ENCODE peak calls at places on chromosomes 13 and 19, in seven cellular contexts. V, M, Z, G, N, A and J are unnamed samples.

GRCh38 chr13:79867248-79867647 is 386.3 kb downstream of the NDFIP2 start:
- DNase-seq in V (no peak), M (no peak), Z (no peak), G (no peak), N (no peak), A (peak), J (no peak)

GRCh38 chr13:95644611-95645052 is at the start of gene DZIP1:
- DNase-seq in V (peak), M (peak), Z (no peak), G (peak), N (peak), A (peak), J (peak)

GRCh38 chr13:102286326-102286725 is 115.5 kb downstream of the FGF14 start:
- DNase-seq in V (no peak), M (no peak), Z (no peak), G (no peak), N (no peak), A (peak), J (no peak)

GRCh38 chr19:35318679-35319448 is 10.1 kb upstream of the CD22 start:
- DNase-seq in V (peak), M (peak), Z (peak), G (peak), N (peak), A (peak), J (no peak)

GRCh38 chr13:112859817-112860190 is 109.2 kb upstream of the MCF2L start:
- DNase-seq in V (no peak), M (no peak), Z (no peak), G (no peak), N (peak), A (peak), J (peak)

GRCh38 chr19:38527466-38528136 is 90.2 kb downstream of the MAP4K1 start:
- DNase-seq in V (no peak), M (no peak), Z (no peak), G (no peak), N (no peak), A (no peak), J (no peak)

GRCh38 chr19:39422020-39422419 is 9.6 kb downstream of the PLEKHG2 start:
- DNase-seq in V (no peak), M (no peak), Z (no peak), G (no peak), N (no peak), A (no peak), J (no peak)

GRCh38 chr13:33454844-33455256 is 169.3 kb upstream of the STARD13 start:
- DNase-seq in V (no peak), M (no peak), Z (no peak), G (no peak), N (no peak), A (peak), J (no peak)

GRCh38 chr19:17406039-17406886 is 833 bp upstream of the BST2 start:
- DNase-seq in V (no peak), M (no peak), Z (no peak), G (no peak), N (no peak), A (peak), J (no peak)

GRCh38 chr13:114015111-114015551 is 41.3 kb upstream of the C13orf46 start:
- DNase-seq in V (no peak), M (no peak), Z (no peak), G (no peak), N (peak), A (no peak), J (no peak)

GRCh38 chr19:38386968-38387549 is 775 bp downstream of the GGN start:
- DNase-seq in V (peak), M (no peak), Z (peak), G (peak), N (no peak), A (no peak), J (no peak)

GRCh38 chr19:18847516-18848463 is 16.0 kb downstream of the UPF1 start:
- DNase-seq in V (no peak), M (no peak), Z (no peak), G (peak), N (no peak), A (no peak), J (no peak)

GRCh38 chr19:16062789-16063188 is 13.5 kb upstream of the TPM4 start:
- DNase-seq in V (no peak), M (peak), Z (peak), G (peak), N (no peak), A (no peak), J (peak)

GRCh38 chr19:10007811-10008211 is 2.5 kb downstream of the COL5A3 start:
- DNase-seq in V (no peak), M (no peak), Z (no peak), G (peak), N (peak), A (peak), J (no peak)

GRCh38 chr19:49896863-49897621 is at the start of gene IL4I1:
- DNase-seq in V (no peak), M (peak), Z (peak), G (peak), N (no peak), A (peak), J (no peak)

GRCh38 chr13:113052971-113053370 is 52.6 kb upstream of the F7 start:
- DNase-seq in V (no peak), M (no peak), Z (no peak), G (no peak), N (no peak), A (no peak), J (peak)

GRCh38 chr19:48405850-48406249 is 12.4 kb downstream of the GRIN2D start:
- DNase-seq in V (no peak), M (no peak), Z (no peak), G (no peak), N (no peak), A (peak), J (no peak)

GRCh38 chr19:49639401-49640112 is 386 bp downstream of the RRAS start:
- DNase-seq in V (peak), M (no peak), Z (no peak), G (peak), N (no peak), A (no peak), J (no peak)

GRCh38 chr19:51015691-51016267 is 3.7 kb downstream of the KLK10 start:
- DNase-seq in V (peak), M (no peak), Z (no peak), G (no peak), N (no peak), A (no peak), J (no peak)

GRCh38 chr19:35901854-35902661 is at the start of gene HCST:
- DNase-seq in V (no peak), M (no peak), Z (no peak), G (no peak), N (no peak), A (peak), J (no peak)

GRCh38 chr13:46355088-46355468 is 32.0 kb downstream of the RUBCNL start:
- DNase-seq in V (no peak), M (no peak), Z (no peak), G (no peak), N (no peak), A (no peak), J (no peak)

GRCh38 chr13:32205426-32206096 is 109.6 kb downstream of the ZAR1L start:
- DNase-seq in V (no peak), M (no peak), Z (no peak), G (no peak), N (no peak), A (no peak), J (no peak)

GRCh38 chr13:96159731-96160130 is 69.8 kb downstream of the HS6ST3 start:
- DNase-seq in V (no peak), M (no peak), Z (no peak), G (no peak), N (no peak), A (no peak), J (no peak)

DNA sequence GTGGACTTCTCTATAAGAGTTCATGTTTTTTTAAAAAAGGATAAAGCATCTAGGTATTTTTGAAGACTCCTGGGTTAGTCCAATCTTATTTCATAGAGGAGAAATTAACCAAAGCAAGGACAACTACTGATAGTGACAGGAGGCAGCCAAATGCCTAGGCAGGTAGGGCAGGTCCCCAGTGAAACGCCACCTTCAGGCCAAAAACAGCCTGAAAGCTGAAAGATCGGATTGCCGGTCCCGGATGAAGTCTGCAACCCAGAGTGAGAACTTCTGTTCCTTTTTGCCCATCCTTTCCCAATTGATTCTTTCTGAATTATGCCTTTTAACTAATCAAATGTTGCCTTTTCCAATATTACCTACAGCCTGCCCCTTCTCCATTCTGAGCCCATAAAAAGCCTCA is 6.1 kb upstream of the GGACT start:
- DNase-seq in V (no peak), M (no peak), Z (no peak), G (no peak), N (no peak), A (no peak), J (no peak)
- TF ChIP-seq CTCF in V (no peak), M (peak), Z (no peak), G (no peak), N (peak), A (no peak), J (peak)

GRCh38 chr19:36973021-36973843 is 57.1 kb downstream of the ZNF568 start:
- DNase-seq in V (peak), M (peak), Z (peak), G (peak), N (peak), A (peak), J (no peak)
- TF ChIP-seq CTCF in V (peak), M (peak), Z (peak), G (peak), N (peak), A (peak), J (no peak)

GRCh38 chr13:44079413-44080205 is 199.9 kb downstream of the LACC1 start:
- DNase-seq in V (no peak), M (no peak), Z (no peak), G (no peak), N (no peak), A (no peak), J (no peak)
- TF ChIP-seq CTCF in V (no peak), M (no peak), Z (no peak), G (no peak), N (no peak), A (no peak), J (no peak)

GRCh38 chr13:50587839-50588373 is 255.6 kb downstream of the DLEU7 start:
- DNase-seq in V (no peak), M (no peak), Z (no peak), G (no peak), N (no peak), A (no peak), J (no peak)
- TF ChIP-seq CTCF in V (no peak), M (no peak), Z (no peak), G (no peak), N (no peak), A (no peak), J (no peak)

GRCh38 chr19:3684817-3685410 is 15.4 kb downstream of the PIP5K1C start:
- DNase-seq in V (no peak), M (no peak), Z (no peak), G (no peak), N (no peak), A (no peak), J (no peak)
- TF ChIP-seq CTCF in V (no peak), M (no peak), Z (peak), G (no peak), N (no peak), A (no peak), J (peak)

DNA sequence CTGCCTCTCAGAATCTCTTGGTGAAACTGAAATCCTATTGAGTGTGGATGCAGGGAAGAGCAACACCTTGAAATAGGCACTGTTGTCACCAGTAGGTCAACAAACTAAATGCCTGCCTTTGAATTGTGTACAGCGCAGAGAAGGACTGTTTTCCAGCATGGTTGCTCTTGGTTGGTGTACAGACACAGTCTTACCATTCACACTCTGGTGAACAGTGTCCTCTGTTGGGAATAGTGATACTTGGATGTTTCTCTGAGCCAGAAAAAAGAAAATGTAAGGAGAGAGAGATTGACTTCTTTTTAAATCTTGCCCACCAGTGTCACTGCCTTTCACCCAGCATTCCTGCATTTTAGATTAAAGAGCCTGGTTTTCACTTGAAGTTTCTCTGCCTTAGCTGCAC is 179.7 kb downstream of the STK24 start:
- DNase-seq in V (no peak), M (no peak), Z (no peak), G (no peak), N (no peak), A (peak), J (no peak)
- TF ChIP-seq CTCF in V (no peak), M (peak), Z (no peak), G (peak), N (peak), A (peak), J (peak)

DNA sequence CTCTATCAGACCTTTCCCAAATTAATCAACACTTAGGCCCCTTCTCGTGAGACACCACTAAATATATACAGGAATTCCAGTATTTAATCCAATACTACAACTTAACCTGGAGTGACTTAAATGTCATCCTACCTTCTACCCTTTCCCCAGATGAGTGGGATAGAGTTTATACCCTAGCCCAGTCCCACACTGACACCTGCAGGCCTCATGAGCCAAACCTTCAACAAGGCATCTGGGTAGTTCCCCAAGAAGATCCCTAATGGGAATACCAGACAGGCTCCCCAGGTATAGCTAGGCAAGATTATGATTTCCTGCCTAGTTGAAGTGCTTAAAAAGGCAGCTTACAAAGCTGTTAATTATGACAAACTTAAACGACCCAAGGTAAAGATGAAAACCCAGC is 15.9 kb downstream of the ZNF83 start:
- DNase-seq in V (no peak), M (no peak), Z (no peak), G (no peak), N (no peak), A (no peak), J (no peak)
- TF ChIP-seq CTCF in V (no peak), M (no peak), Z (no peak), G (no peak), N (no peak), A (no peak), J (no peak)

DNA sequence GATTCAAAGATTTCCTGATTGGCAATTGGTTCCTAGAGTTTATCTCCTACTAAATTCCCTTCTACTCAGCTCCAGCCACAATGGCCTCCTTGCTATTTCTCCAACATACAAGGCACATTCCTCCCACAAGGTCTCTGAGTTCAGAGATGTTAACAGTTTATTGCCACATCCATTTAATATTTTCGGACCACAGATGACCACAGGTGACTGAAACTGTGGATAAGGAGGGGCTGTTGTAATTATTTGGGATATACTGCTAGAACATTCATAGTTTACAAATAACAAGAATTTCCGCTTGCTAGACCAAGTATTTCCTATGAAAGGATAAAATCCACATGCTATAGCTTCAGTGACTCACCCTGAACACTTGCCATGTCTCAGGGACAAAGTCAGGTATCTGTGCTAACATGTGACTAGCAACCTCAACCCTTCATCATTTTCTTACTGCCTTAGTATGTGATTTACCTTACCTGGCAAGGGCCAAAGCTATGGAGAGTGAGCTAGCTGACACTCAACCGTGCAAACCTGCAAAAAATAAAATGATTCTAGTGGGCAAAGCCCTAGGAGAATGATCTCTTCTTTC is 117.7 kb downstream of the TBC1D4 start:
- DNase-seq in V (no peak), M (no peak), Z (no peak), G (no peak), N (no peak), A (no peak), J (no peak)
- TF ChIP-seq CTCF in V (no peak), M (no peak), Z (no peak), G (no peak), N (no peak), A (peak), J (no peak)

GRCh38 chr19:5823579-5824281 is 15.8 kb downstream of the FUT6 start:
- DNase-seq in V (no peak), M (peak), Z (no peak), G (no peak), N (no peak), A (no peak), J (peak)
- TF ChIP-seq CTCF in V (no peak), M (no peak), Z (no peak), G (no peak), N (no peak), A (no peak), J (peak)

GRCh38 chr19:3017923-3018322 is 11.2 kb downstream of the TLE2 start:
- DNase-seq in V (no peak), M (no peak), Z (no peak), G (no peak), N (no peak), A (no peak), J (no peak)
- TF ChIP-seq CTCF in V (no peak), M (no peak), Z (no peak), G (no peak), N (no peak), A (no peak), J (no peak)